ENCODE peak calls at places on chromosome 4, in four cellular contexts. W, E, O and R are unnamed samples.

GRCh38 chr4:177220376-177220775 is 89.3 kb upstream of the NEIL3 start:
- DNase-seq in W (no peak), E (no peak), O (no peak), R (no peak)

GRCh38 chr4:151797853-151798252 is 37.0 kb upstream of the GATB start:
- DNase-seq in W (no peak), E (no peak), O (no peak), R (no peak)

GRCh38 chr4:575281-576141 is 584 bp downstream of the TMEM271 start:
- DNase-seq in W (no peak), E (no peak), O (no peak), R (no peak)

GRCh38 chr4:152309418-152309817 is 226.5 kb downstream of the FBXW7 start:
- DNase-seq in W (no peak), E (no peak), O (no peak), R (no peak)

GRCh38 chr4:16745009-16745408 is 153.4 kb downstream of the LDB2 start:
- DNase-seq in W (no peak), E (no peak), O (no peak), R (no peak)

GRCh38 chr4:183599690-183600089 is 59.3 kb downstream of the RWDD4 start:
- DNase-seq in W (no peak), E (no peak), O (no peak), R (no peak)

GRCh38 chr4:39042365-39042764 is 10.2 kb upstream of the TMEM156 start:
- DNase-seq in W (no peak), E (no peak), O (no peak), R (no peak)

GRCh38 chr4:188976644-188977115 is 837.4 kb downstream of the TRIML1 start:
- DNase-seq in W (no peak), E (peak), O (no peak), R (peak)

GRCh38 chr4:1500966-1501753 is 94.9 kb upstream of the NKX1-1 start:
- DNase-seq in W (no peak), E (no peak), O (no peak), R (no peak)

GRCh38 chr4:18022572-18023039 is 1.1 kb upstream of the LCORL start:
- DNase-seq in W (no peak), E (no peak), O (no peak), R (no peak)

GRCh38 chr4:158169931-158170690 is 2.7 kb downstream of the GASK1B start:
- DNase-seq in W (no peak), E (no peak), O (no peak), R (no peak)

GRCh38 chr4:89708903-89709361 is 128.0 kb downstream of the SNCA start:
- DNase-seq in W (no peak), E (no peak), O (no peak), R (no peak)

GRCh38 chr4:5785806-5786680 is 75.0 kb downstream of the EVC start:
- DNase-seq in W (no peak), E (no peak), O (no peak), R (peak)

GRCh38 chr4:158015241-158015640 is 157.6 kb downstream of the GASK1B start:
- DNase-seq in W (no peak), E (no peak), O (no peak), R (no peak)

GRCh38 chr4:1340861-1341260 is 6.1 kb upstream of the UVSSA start:
- DNase-seq in W (no peak), E (no peak), O (no peak), R (no peak)

GRCh38 chr4:184506527-184507121 is 32.3 kb upstream of the IRF2 start:
- DNase-seq in W (no peak), E (no peak), O (no peak), R (no peak)

GRCh38 chr4:151689211-151689991 is 71.4 kb downstream of the GATB start:
- DNase-seq in W (no peak), E (no peak), O (no peak), R (no peak)

GRCh38 chr4:81130569-81130968 is 84.5 kb downstream of the PRKG2 start:
- DNase-seq in W (no peak), E (no peak), O (no peak), R (no peak)